ENCODE peak calls at places on chromosomes 6 and 20, in four cellular contexts. X is astrocyte of the spinal cord; P is GM23338; T is activated T-cell treated with anti-CD3 and anti-CD28 coated beads, Interleukin-2, amount 50 U/mL, for 24 hours. W is an unnamed sample.

GRCh38 chr6:40338306-40338705 is 248.9 kb downstream of the LRFN2 start:
- DNase-seq in T (peak), X (no peak), P (no peak), W (no peak)

GRCh38 chr6:84768442-84769174 is 4.2 kb upstream of the TBX18 start:
- DNase-seq in X (peak), P (peak), T (no peak), W (no peak)

GRCh38 chr20:17614176-17614811 is 44.4 kb downstream of the DSTN start:
- DNase-seq in T (peak), P (peak), X (peak), W (peak)

GRCh38 chr6:144395014-144395413 is 109.9 kb downstream of the UTRN start:
- DNase-seq in X (no peak), T (no peak), P (no peak), W (no peak)

GRCh38 chr6:73477407-73477806 is 15.9 kb downstream of the MTO1 start:
- DNase-seq in P (no peak), T (no peak), X (no peak), W (no peak)

GRCh38 chr6:14375940-14376339 is 258.4 kb downstream of the CD83 start:
- DNase-seq in T (no peak), X (no peak), P (no peak), W (no peak)

GRCh38 chr20:63706027-63706695 is 1.6 kb downstream of the ARFRP1 start:
- DNase-seq in X (no peak), T (no peak), P (no peak), W (no peak)

GRCh38 chr6:72425003-72425681 is 196.7 kb upstream of the KCNQ5 start:
- DNase-seq in P (no peak), X (peak), T (no peak), W (peak)

GRCh38 chr6:29489286-29489685 is 1.5 kb upstream of the MAS1L start:
- DNase-seq in T (no peak), X (no peak), P (no peak), W (no peak)

GRCh38 chr6:15338462-15338861 is 92.6 kb downstream of the JARID2 start:
- DNase-seq in X (no peak), T (no peak), P (no peak), W (no peak)

GRCh38 chr6:124819340-124819739 is 142.9 kb upstream of the RNF217 start:
- DNase-seq in X (no peak), T (no peak), P (no peak), W (no peak)

GRCh38 chr20:60512436-60512835 is 554.2 kb downstream of the CDH26 start:
- DNase-seq in X (peak), P (no peak), T (no peak), W (peak)

GRCh38 chr20:44040202-44040915 is 125.7 kb downstream of the TOX2 start:
- DNase-seq in T (no peak), P (no peak), X (no peak), W (no peak)

GRCh38 chr6:112636650-112637260 is 289.6 kb downstream of the RFPL4B start:
- DNase-seq in P (no peak), X (peak), T (no peak), W (peak)

GRCh38 chr6:135680964-135681913 is 170.3 kb upstream of the PDE7B start:
- DNase-seq in P (no peak), X (peak), T (no peak), W (no peak)